ENCODE peak calls at places on chromosome 17, in eight cellular contexts. One of them, this sample, is unnamed.

GRCh38 chr17:59487161-59487873 is 78.1 kb upstream of the DHX40 start:
- DNase-seq in breast epithelium: no peak
- DNase-seq in mucosa of descending colon: no peak
- DNase-seq in heart right ventricle: no peak
- DNase-seq in left ventricle myocardium inferior: no peak
- DNase-seq in cardiac muscle cell: no peak
- DNase-seq in uterus: no peak
- DNase-seq in CD8-positive, alpha-beta T cell: no peak
- DNase-seq in this sample: no peak

GRCh38 chr17:68868708-68869107 is 86.5 kb downstream of the ABCA8 start:
- DNase-seq in uterus: no peak
- DNase-seq in cardiac muscle cell: peak; percentile 48
- DNase-seq in heart right ventricle: no peak
- DNase-seq in breast epithelium: no peak
- DNase-seq in mucosa of descending colon: no peak
- DNase-seq in CD8-positive, alpha-beta T cell: no peak
- DNase-seq in left ventricle myocardium inferior: no peak
- DNase-seq in this sample: no peak

GRCh38 chr17:40021471-40021961 is 6.3 kb downstream of the CSF3 start:
- DNase-seq in cardiac muscle cell: peak; percentile 59
- DNase-seq in uterus: peak; percentile 59
- DNase-seq in heart right ventricle: no peak
- DNase-seq in left ventricle myocardium inferior: no peak
- DNase-seq in mucosa of descending colon: no peak
- DNase-seq in CD8-positive, alpha-beta T cell: no peak
- DNase-seq in breast epithelium: peak; percentile 72
- DNase-seq in this sample: no peak

GRCh38 chr17:57045868-57046671 is 39.0 kb upstream of the AKAP1 start:
- DNase-seq in left ventricle myocardium inferior: no peak
- DNase-seq in cardiac muscle cell: no peak
- DNase-seq in mucosa of descending colon: no peak
- DNase-seq in breast epithelium: no peak
- DNase-seq in uterus: no peak
- DNase-seq in CD8-positive, alpha-beta T cell: no peak
- DNase-seq in heart right ventricle: no peak
- DNase-seq in this sample: peak; percentile 33

GRCh38 chr17:74408262-74408661 is 23.6 kb upstream of the GPRC5C start:
- DNase-seq in CD8-positive, alpha-beta T cell: no peak
- DNase-seq in cardiac muscle cell: peak; percentile 79
- DNase-seq in mucosa of descending colon: no peak
- DNase-seq in heart right ventricle: no peak
- DNase-seq in breast epithelium: no peak
- DNase-seq in uterus: no peak
- DNase-seq in left ventricle myocardium inferior: no peak
- DNase-seq in this sample: peak; percentile 41

GRCh38 chr17:20120835-20121234 is 111.7 kb downstream of the SPECC1 start:
- DNase-seq in left ventricle myocardium inferior: no peak
- DNase-seq in breast epithelium: no peak
- DNase-seq in mucosa of descending colon: peak; percentile 52
- DNase-seq in uterus: no peak
- DNase-seq in heart right ventricle: no peak
- DNase-seq in CD8-positive, alpha-beta T cell: no peak
- DNase-seq in cardiac muscle cell: no peak
- DNase-seq in this sample: no peak

GRCh38 chr17:4744999-4745969 is 5.6 kb upstream of the CXCL16 start:
- DNase-seq in mucosa of descending colon: no peak
- DNase-seq in cardiac muscle cell: peak; percentile 17
- DNase-seq in heart right ventricle: no peak
- DNase-seq in CD8-positive, alpha-beta T cell: no peak
- DNase-seq in uterus: no peak
- DNase-seq in left ventricle myocardium inferior: no peak
- DNase-seq in breast epithelium: no peak
- DNase-seq in this sample: no peak

GRCh38 chr17:48997103-48997826 is at the start of gene IGF2BP1:
- DNase-seq in CD8-positive, alpha-beta T cell: no peak
- DNase-seq in mucosa of descending colon: no peak
- DNase-seq in uterus: no peak
- DNase-seq in left ventricle myocardium inferior: no peak
- DNase-seq in heart right ventricle: no peak
- DNase-seq in breast epithelium: no peak
- DNase-seq in cardiac muscle cell: peak; percentile 81
- DNase-seq in this sample: no peak

GRCh38 chr17:66704858-66705257 is 130.1 kb upstream of the CACNG5 start:
- DNase-seq in mucosa of descending colon: no peak
- DNase-seq in breast epithelium: no peak
- DNase-seq in heart right ventricle: no peak
- DNase-seq in left ventricle myocardium inferior: no peak
- DNase-seq in cardiac muscle cell: no peak
- DNase-seq in uterus: no peak
- DNase-seq in CD8-positive, alpha-beta T cell: no peak
- DNase-seq in this sample: no peak

GRCh38 chr17:29037739-29038465 is 5.0 kb upstream of the PIPOX start:
- DNase-seq in cardiac muscle cell: no peak
- DNase-seq in CD8-positive, alpha-beta T cell: no peak
- DNase-seq in uterus: no peak
- DNase-seq in left ventricle myocardium inferior: no peak
- DNase-seq in breast epithelium: no peak
- DNase-seq in heart right ventricle: no peak
- DNase-seq in mucosa of descending colon: no peak
- DNase-seq in this sample: no peak
- H3K4me1 ChIP-seq in cardiac muscle cell: peaks cover 13% of the 10 kb centered on the region
- H3K4me1 ChIP-seq in CD8-positive, alpha-beta T cell: no peaks in the 10 kb centered on the region
- H3K4me1 ChIP-seq in uterus: no peaks in the 10 kb centered on the region
- H3K4me1 ChIP-seq in left ventricle myocardium inferior: peaks cover 6% of the 10 kb centered on the region
- H3K4me1 ChIP-seq in breast epithelium: no peaks in the 10 kb centered on the region
- H3K4me1 ChIP-seq in heart right ventricle: peaks cover 6% of the 10 kb centered on the region
- H3K4me1 ChIP-seq in mucosa of descending colon: no peaks in the 10 kb centered on the region
- H3K4me1 ChIP-seq in this sample: no peaks in the 10 kb centered on the region

GRCh38 chr17:16653367-16654041 is at the start of gene ZNF624:
- DNase-seq in uterus: peak; percentile 94
- DNase-seq in CD8-positive, alpha-beta T cell: peak; percentile 80
- DNase-seq in left ventricle myocardium inferior: peak; percentile 97
- DNase-seq in mucosa of descending colon: peak; percentile 94
- DNase-seq in breast epithelium: peak; percentile 96
- DNase-seq in cardiac muscle cell: peak; percentile 95
- DNase-seq in heart right ventricle: peak; percentile 98
- DNase-seq in this sample: peak; percentile 95
- TF ChIP-seq CTCF in uterus: no peak
- TF ChIP-seq CTCF in CD8-positive, alpha-beta T cell: no peak
- TF ChIP-seq CTCF in left ventricle myocardium inferior: no peak
- TF ChIP-seq CTCF in mucosa of descending colon: no peak
- TF ChIP-seq CTCF in breast epithelium: peak; percentile 16
- TF ChIP-seq CTCF in cardiac muscle cell: no peak
- TF ChIP-seq CTCF in heart right ventricle: no peak
- TF ChIP-seq CTCF in this sample: no peak

GRCh38 chr17:17755715-17756114 is 74.5 kb downstream of the RAI1 start:
- DNase-seq in left ventricle myocardium inferior: no peak
- DNase-seq in uterus: no peak
- DNase-seq in CD8-positive, alpha-beta T cell: no peak
- DNase-seq in heart right ventricle: no peak
- DNase-seq in breast epithelium: no peak
- DNase-seq in cardiac muscle cell: no peak
- DNase-seq in mucosa of descending colon: no peak
- DNase-seq in this sample: no peak

GRCh38 chr17:17757944-17758343 is 76.7 kb downstream of the RAI1 start:
- DNase-seq in heart right ventricle: no peak
- DNase-seq in uterus: no peak
- DNase-seq in cardiac muscle cell: no peak
- DNase-seq in CD8-positive, alpha-beta T cell: no peak
- DNase-seq in breast epithelium: no peak
- DNase-seq in left ventricle myocardium inferior: no peak
- DNase-seq in mucosa of descending colon: no peak
- DNase-seq in this sample: no peak

GRCh38 chr17:17759164-17759563 is 77.6 kb downstream of the SREBF1 start:
- DNase-seq in heart right ventricle: no peak
- DNase-seq in breast epithelium: no peak
- DNase-seq in mucosa of descending colon: no peak
- DNase-seq in uterus: no peak
- DNase-seq in cardiac muscle cell: no peak
- DNase-seq in left ventricle myocardium inferior: no peak
- DNase-seq in CD8-positive, alpha-beta T cell: no peak
- DNase-seq in this sample: no peak

GRCh38 chr17:17758443-17758842 is 77.2 kb downstream of the RAI1 start:
- DNase-seq in uterus: no peak
- DNase-seq in mucosa of descending colon: no peak
- DNase-seq in heart right ventricle: no peak
- DNase-seq in cardiac muscle cell: no peak
- DNase-seq in left ventricle myocardium inferior: no peak
- DNase-seq in CD8-positive, alpha-beta T cell: no peak
- DNase-seq in breast epithelium: no peak
- DNase-seq in this sample: no peak

DNA sequence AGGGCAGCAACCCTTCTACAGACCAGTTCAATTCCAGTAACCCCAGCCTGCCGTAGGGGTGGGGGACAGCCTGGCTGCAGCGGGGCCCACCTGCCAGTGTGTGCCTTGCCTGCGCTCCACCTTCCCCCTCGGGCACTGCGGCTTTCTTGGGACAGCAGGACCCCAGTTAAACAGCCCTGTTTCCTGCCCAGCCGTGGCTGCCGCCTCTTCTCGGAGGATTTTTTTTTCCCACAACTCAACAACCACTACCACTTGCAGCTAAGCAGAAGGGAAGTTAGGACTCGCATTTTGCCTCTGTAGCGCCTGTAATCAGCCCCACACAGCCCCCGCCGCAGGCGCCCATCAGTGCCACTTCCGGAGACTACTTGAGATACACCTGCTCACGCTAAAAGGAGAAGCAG is 76.1 kb downstream of the RAI1 start:
- DNase-seq in uterus: no peak
- DNase-seq in cardiac muscle cell: no peak
- DNase-seq in breast epithelium: no peak
- DNase-seq in left ventricle myocardium inferior: no peak
- DNase-seq in mucosa of descending colon: no peak
- DNase-seq in CD8-positive, alpha-beta T cell: peak; percentile 25
- DNase-seq in heart right ventricle: no peak
- DNase-seq in this sample: no peak
- H3K36me3 ChIP-seq in uterus: no peaks in the 10 kb centered on the region
- H3K36me3 ChIP-seq in cardiac muscle cell: no peaks in the 10 kb centered on the region
- H3K36me3 ChIP-seq in breast epithelium: no peaks in the 10 kb centered on the region
- H3K36me3 ChIP-seq in left ventricle myocardium inferior: no peaks in the 10 kb centered on the region
- H3K36me3 ChIP-seq in mucosa of descending colon: no peaks in the 10 kb centered on the region
- H3K36me3 ChIP-seq in CD8-positive, alpha-beta T cell: no peaks in the 10 kb centered on the region
- H3K36me3 ChIP-seq in heart right ventricle: no peaks in the 10 kb centered on the region
- H3K36me3 ChIP-seq in this sample: no peaks in the 10 kb centered on the region

GRCh38 chr17:64687376-64687775 is 25.3 kb upstream of the SMURF2 start:
- DNase-seq in uterus: no peak
- DNase-seq in heart right ventricle: no peak
- DNase-seq in breast epithelium: no peak
- DNase-seq in left ventricle myocardium inferior: no peak
- DNase-seq in CD8-positive, alpha-beta T cell: no peak
- DNase-seq in cardiac muscle cell: no peak
- DNase-seq in mucosa of descending colon: no peak
- DNase-seq in this sample: no peak
- H3K4me1 ChIP-seq in uterus: no peaks in the 10 kb centered on the region
- H3K4me1 ChIP-seq in heart right ventricle: no peaks in the 10 kb centered on the region
- H3K4me1 ChIP-seq in breast epithelium: no peaks in the 10 kb centered on the region
- H3K4me1 ChIP-seq in left ventricle myocardium inferior: no peaks in the 10 kb centered on the region
- H3K4me1 ChIP-seq in CD8-positive, alpha-beta T cell: no peaks in the 10 kb centered on the region
- H3K4me1 ChIP-seq in cardiac muscle cell: no peaks in the 10 kb centered on the region
- H3K4me1 ChIP-seq in mucosa of descending colon: no peaks in the 10 kb centered on the region
- H3K4me1 ChIP-seq in this sample: no peaks in the 10 kb centered on the region

GRCh38 chr17:81434079-81434478 is 38.8 kb downstream of the BAHCC1 start:
- DNase-seq in mucosa of descending colon: no peak
- DNase-seq in breast epithelium: no peak
- DNase-seq in left ventricle myocardium inferior: peak; percentile 46
- DNase-seq in CD8-positive, alpha-beta T cell: no peak
- DNase-seq in cardiac muscle cell: peak; percentile 29
- DNase-seq in uterus: peak; percentile 51
- DNase-seq in heart right ventricle: peak; percentile 48
- DNase-seq in this sample: no peak
- TF ChIP-seq CTCF in mucosa of descending colon: no peak
- TF ChIP-seq CTCF in breast epithelium: no peak
- TF ChIP-seq CTCF in left ventricle myocardium inferior: no peak
- TF ChIP-seq CTCF in CD8-positive, alpha-beta T cell: no peak
- TF ChIP-seq CTCF in cardiac muscle cell: no peak
- TF ChIP-seq CTCF in uterus: no peak
- TF ChIP-seq CTCF in heart right ventricle: no peak
- TF ChIP-seq CTCF in this sample: no peak

GRCh38 chr17:7593296-7593695 is 3.4 kb upstream of the SOX15 start:
- DNase-seq in CD8-positive, alpha-beta T cell: no peak
- DNase-seq in mucosa of descending colon: no peak
- DNase-seq in cardiac muscle cell: no peak
- DNase-seq in heart right ventricle: no peak
- DNase-seq in breast epithelium: no peak
- DNase-seq in left ventricle myocardium inferior: no peak
- DNase-seq in uterus: no peak
- DNase-seq in this sample: no peak
- H3K36me3 ChIP-seq in CD8-positive, alpha-beta T cell: peaks cover 46% of the 10 kb centered on the region
- H3K36me3 ChIP-seq in mucosa of descending colon: peaks cover 20% of the 10 kb centered on the region
- H3K36me3 ChIP-seq in cardiac muscle cell: peaks cover 51% of the 10 kb centered on the region
- H3K36me3 ChIP-seq in heart right ventricle: peaks cover 85% of the 10 kb centered on the region
- H3K36me3 ChIP-seq in breast epithelium: peaks cover 12% of the 10 kb centered on the region
- H3K36me3 ChIP-seq in left ventricle myocardium inferior: peaks cover 73% of the 10 kb centered on the region
- H3K36me3 ChIP-seq in uterus: no peaks in the 10 kb centered on the region
- H3K36me3 ChIP-seq in this sample: peaks cover 37% of the 10 kb centered on the region

This sample was measured in lung.